ENCODE peak calls at places on chromosomes 11 and 22, in four cellular contexts. I, S, D and N are unnamed samples.

GRCh38 chr11:368414-369335 is 624 bp upstream of the B4GALNT4 start:
- DNase-seq in S (no peak), D (no peak), I (peak), N (peak)

GRCh38 chr11:94449437-94449836 is 44.2 kb downstream of the MRE11 start:
- DNase-seq in D (no peak), S (peak), I (no peak), N (peak)

GRCh38 chr11:107747622-107748021 is 35.8 kb upstream of the SLN start:
- DNase-seq in S (no peak), D (no peak), I (no peak), N (peak)

GRCh38 chr22:37282385-37282677 is at the start of gene CYTH4:
- DNase-seq in S (no peak), I (no peak), D (peak), N (no peak)

GRCh38 chr11:133608496-133608895 is 76.2 kb upstream of the OPCML start:
- DNase-seq in S (no peak), I (no peak), D (no peak), N (no peak)

GRCh38 chr11:13354335-13354734 is 76.7 kb downstream of the BMAL1 start:
- DNase-seq in I (no peak), S (peak), D (no peak), N (peak)

GRCh38 chr11:95908826-95909225 is 15.1 kb downstream of the MTMR2 start:
- DNase-seq in I (no peak), S (peak), D (no peak), N (peak)

GRCh38 chr11:15645201-15645600 is 530.5 kb downstream of the INSC start:
- DNase-seq in S (no peak), D (no peak), I (no peak), N (no peak)

GRCh38 chr11:117171007-117171647 is 7.4 kb upstream of the SIDT2 start:
- DNase-seq in S (no peak), I (no peak), D (no peak), N (no peak)

GRCh38 chr11:2862395-2862949 is 23.1 kb downstream of the CDKN1C start:
- DNase-seq in S (no peak), D (no peak), I (no peak), N (no peak)

GRCh38 chr11:100741866-100742625 is 55.0 kb downstream of the ARHGAP42 start:
- DNase-seq in D (no peak), S (no peak), I (no peak), N (no peak)

GRCh38 chr22:48895831-48896765 is 931.6 kb downstream of the BRD1 start:
- DNase-seq in D (no peak), S (no peak), I (no peak), N (no peak)

GRCh38 chr22:38073150-38074130 is 10.5 kb downstream of the SLC16A8 start:
- DNase-seq in S (no peak), D (no peak), I (no peak), N (no peak)

GRCh38 chr22:32695451-32695891 is 106.0 kb upstream of the TIMP3 start:
- DNase-seq in S (peak), I (no peak), D (no peak), N (peak)

GRCh38 chr22:42901790-42902508 is 44.9 kb upstream of the ARFGAP3 start:
- DNase-seq in S (no peak), I (no peak), D (no peak), N (no peak)

GRCh38 chr11:86719781-86720463 is 47.5 kb upstream of the ME3 start:
- DNase-seq in S (peak), D (no peak), I (no peak), N (no peak)

GRCh38 chr11:75946531-75947530 is 131.8 kb downstream of the UVRAG start:
- DNase-seq in D (peak), I (no peak), S (peak), N (peak)

GRCh38 chr11:15286465-15286864 is 171.7 kb downstream of the INSC start:
- DNase-seq in I (no peak), D (no peak), S (no peak), N (no peak)

DNA sequence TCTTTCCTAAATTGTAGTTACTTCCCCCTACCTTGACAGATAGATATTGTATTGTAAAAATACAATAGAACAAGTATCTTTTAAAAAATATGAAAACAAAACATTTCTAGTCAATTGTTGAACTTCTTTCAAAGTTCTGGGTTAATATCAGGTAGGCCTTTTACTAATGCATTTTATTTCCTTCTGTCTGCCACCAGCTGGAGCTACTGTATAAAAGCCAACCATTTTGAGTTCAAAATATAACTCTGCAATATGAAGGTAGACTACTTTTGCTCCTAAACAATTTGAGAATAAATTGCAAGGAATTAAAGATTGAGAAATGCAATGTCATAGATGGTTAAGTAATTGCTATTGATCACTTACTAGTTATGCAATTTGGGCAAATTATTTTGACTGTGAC is 22.1 kb upstream of the LIN7C start:
- DNase-seq in I (no peak), D (no peak), S (no peak), N (no peak)
- TF ChIP-seq CTCF in I (no peak), D (no peak), S (no peak), N (no peak)

DNA sequence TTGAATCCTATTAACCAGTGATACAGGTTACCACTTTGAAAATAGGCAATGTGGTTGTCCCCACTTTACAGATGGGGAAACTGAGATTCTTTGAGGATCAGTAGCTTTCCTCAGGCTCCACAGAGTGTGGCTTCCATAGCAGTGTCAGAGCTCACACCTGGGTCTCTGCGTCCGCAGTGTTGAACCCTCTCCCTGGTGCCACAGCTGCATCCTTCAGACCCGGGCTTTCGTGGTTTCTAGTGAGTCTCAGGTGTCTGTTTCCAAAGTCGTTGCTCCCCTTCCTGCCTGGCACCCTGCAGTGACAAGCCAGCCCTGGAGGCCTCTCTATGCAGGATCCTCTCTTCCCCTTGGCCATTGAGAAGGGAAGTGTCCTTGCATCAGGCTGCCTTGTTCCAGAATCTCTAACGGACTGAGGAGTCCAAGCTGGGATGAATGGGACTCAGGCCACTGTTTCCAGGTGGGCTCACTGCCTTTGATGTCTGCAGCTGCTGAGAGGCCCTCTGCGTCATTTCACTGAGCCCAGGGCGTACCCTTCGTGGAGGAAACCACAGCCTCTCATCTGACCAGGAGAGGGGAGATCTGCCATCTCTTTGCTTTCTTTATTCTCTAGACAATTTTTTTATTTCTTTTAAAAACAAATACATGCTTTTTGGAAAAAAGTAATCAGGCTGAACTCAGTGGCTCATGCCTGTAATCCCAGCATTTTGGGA is 48.4 kb upstream of the MICAL2 start:
- DNase-seq in S (no peak), I (no peak), D (peak), N (no peak)
- H3K4me3 ChIP-seq in S (no peak), I (no peak), D (no peak), N (no peak)

DNA sequence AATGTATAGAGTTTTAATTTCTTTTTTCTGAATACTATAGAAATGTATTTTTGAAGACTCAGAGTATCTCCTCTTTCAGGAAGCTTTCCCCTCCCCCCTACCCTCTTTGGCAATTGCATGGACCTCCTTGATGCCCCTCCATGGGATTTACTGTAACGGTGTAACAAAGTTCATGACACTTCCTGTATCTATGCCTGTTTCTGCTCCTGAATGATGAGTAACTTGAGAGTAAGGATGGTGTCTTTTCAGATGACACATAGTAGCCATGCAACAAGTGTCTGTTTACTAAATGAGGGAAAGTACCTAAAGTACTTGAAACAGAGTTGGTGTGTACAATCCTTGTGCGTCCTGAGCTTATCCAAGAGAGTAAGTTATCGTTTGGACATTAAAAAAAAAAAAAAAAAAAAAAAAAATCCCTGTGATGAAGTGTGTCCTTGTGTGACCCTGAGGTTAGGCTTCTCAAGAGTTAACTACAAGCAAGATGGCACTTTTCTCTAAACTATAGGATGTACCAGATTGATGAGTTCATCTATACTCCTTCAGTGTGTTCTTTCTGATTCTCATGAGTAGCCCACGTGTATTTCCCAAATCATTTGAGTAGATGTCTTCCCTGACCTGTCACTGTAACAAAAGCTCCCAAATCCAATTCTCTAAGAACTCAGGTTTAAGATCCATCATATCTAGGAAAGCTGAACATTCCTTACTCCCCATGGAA is 7.4 kb downstream of the ETS1 start:
- DNase-seq in D (no peak), I (no peak), S (no peak), N (peak)
- TF ChIP-seq CTCF in D (no peak), I (no peak), S (no peak), N (no peak)

GRCh38 chr11:63574856-63575602 is 11.8 kb upstream of the PLAAT2 start:
- DNase-seq in D (peak), I (peak), S (peak), N (peak)
- H3K4me3 ChIP-seq in D (peak), I (peak), S (peak), N (peak)

GRCh38 chr11:92340839-92341238 is 116.2 kb downstream of the FAT3 start:
- DNase-seq in S (peak), I (no peak), D (no peak), N (peak)
- TF ChIP-seq CTCF in S (peak), I (no peak), D (no peak), N (peak)

GRCh38 chr11:1845095-1845429 is 6.3 kb downstream of the TNNI2 start:
- DNase-seq in S (no peak), D (no peak), I (no peak), N (no peak)
- H3K4me3 ChIP-seq in S (no peak), D (no peak), I (no peak), N (no peak)

GRCh38 chr11:121775276-121775675 is 322.5 kb upstream of the SORL1-AS1 start:
- DNase-seq in S (no peak), D (no peak), I (no peak), N (no peak)
- TF ChIP-seq CTCF in S (no peak), D (no peak), I (no peak), N (no peak)